ENCODE peak calls at places on chromosome 13, in eight cellular contexts. Y is dorsolateral prefrontal cortex, H is GM06990, D is thyroid gland, G is heart left ventricle, T is neural progenitor cell, P is transverse colon, I is BJ. Z is an unnamed sample.

GRCh38 chr13:79808475-79808874 is 327.5 kb downstream of the NDFIP2 start:
- DNase-seq in H (no peak), D (no peak), G (no peak), P (no peak), I (no peak), Y (no peak), T (no peak), Z (no peak)

GRCh38 chr13:76349700-76350099 is 536.5 kb downstream of the KCTD12 start:
- DNase-seq in Y (no peak), G (no peak), D (no peak), T (no peak), H (no peak), P (no peak), I (no peak), Z (no peak)

GRCh38 chr13:44191504-44192171 is 182.0 kb upstream of the SERP2 start:
- DNase-seq in G (peak; percentile 59), D (peak; percentile 31), T (peak; percentile 83), I (peak; percentile 46), H (no peak), Y (peak; percentile 44), P (peak; percentile 42), Z (peak; percentile 77)

GRCh38 chr13:76937416-76937815 is 10.9 kb upstream of the ACOD1 start:
- DNase-seq in P (no peak), T (no peak), G (no peak), D (no peak), H (no peak), Y (no peak), I (peak; percentile 83), Z (peak; percentile 98)

GRCh38 chr13:43546260-43546659 is 240.5 kb downstream of the ENOX1 start:
- DNase-seq in H (no peak), G (peak; percentile 56), Y (no peak), P (no peak), I (no peak), D (peak; percentile 33), T (peak; percentile 5), Z (no peak)

GRCh38 chr13:79874396-79875360 is 393.7 kb downstream of the NDFIP2 start:
- DNase-seq in T (no peak), I (no peak), H (no peak), Y (peak; percentile 24), G (no peak), D (no peak), P (no peak), Z (peak; percentile 42)

GRCh38 chr13:35818577-35819165 is 312.5 kb downstream of the DCLK1 start:
- DNase-seq in G (no peak), P (no peak), H (no peak), T (peak; percentile 58), D (no peak), I (no peak), Y (no peak), Z (peak; percentile 48)

GRCh38 chr13:27926644-27927434 is 7.0 kb downstream of the PDX1 start:
- DNase-seq in T (peak; percentile 49), P (no peak), H (no peak), D (no peak), G (no peak), Y (no peak), I (no peak), Z (no peak)

GRCh38 chr13:108561152-108561551 is 68.3 kb upstream of the MYO16 start:
- DNase-seq in D (no peak), I (no peak), T (no peak), P (no peak), H (no peak), Y (no peak), G (no peak), Z (no peak)

GRCh38 chr13:50589651-50590054 is 253.8 kb downstream of the DLEU7 start:
- DNase-seq in D (no peak), I (peak; percentile 66), T (no peak), G (no peak), P (no peak), H (no peak), Y (no peak), Z (peak; percentile 89)

GRCh38 chr13:96836733-96837132 is 157.5 kb downstream of the OXGR1 start:
- DNase-seq in P (no peak), Y (no peak), G (no peak), D (no peak), I (no peak), H (no peak), T (no peak), Z (no peak)

GRCh38 chr13:30744686-30745085 is 9.3 kb downstream of the ALOX5AP start:
- DNase-seq in T (no peak), G (no peak), D (no peak), Y (no peak), P (no peak), I (no peak), H (no peak), Z (no peak)

GRCh38 chr13:44969858-44970484 is 19.3 kb downstream of the NUFIP1 start:
- DNase-seq in H (no peak), T (peak; percentile 82), D (no peak), Y (no peak), G (no peak), I (no peak), P (no peak), Z (peak; percentile 51)

GRCh38 chr13:21138561-21138960 is 37.8 kb downstream of the SKA3 start:
- DNase-seq in G (no peak), D (no peak), H (no peak), Y (no peak), T (no peak), P (no peak), I (no peak), Z (no peak)

GRCh38 chr13:46071590-46072249 is 19.2 kb upstream of the ZC3H13 start:
- DNase-seq in I (no peak), T (no peak), H (peak; percentile 72), Y (no peak), P (no peak), G (no peak), D (no peak), Z (no peak)
- TF ChIP-seq CTCF in I (no peak), T (peak; percentile 20), H (peak; percentile 65), Y (no peak), P (no peak), G (no peak), D (no peak), Z (no peak)

GRCh38 chr13:111407381-111408131 is 87.1 kb downstream of the TEX29 start:
- DNase-seq in I (no peak), P (no peak), T (no peak), D (no peak), H (no peak), Y (no peak), G (no peak), Z (no peak)
- H3K27me3 ChIP-seq in I (peaks cover 5% of the 10 kb centered on the region), P (peaks cover 47% of the 10 kb centered on the region), T (no peaks in the 10 kb centered on the region), D (no peaks in the 10 kb centered on the region), H (peaks cover 2% of the 10 kb centered on the region), Y (peaks cover 36% of the 10 kb centered on the region), G (no peaks in the 10 kb centered on the region), Z (peaks cover 2% of the 10 kb centered on the region)

GRCh38 chr13:113296842-113297369 is at the start of gene LAMP1:
- DNase-seq in P (peak; percentile 98), H (peak; percentile 100), D (peak; percentile 96), Y (peak; percentile 86), G (peak; percentile 97), I (peak; percentile 63), T (peak; percentile 98), Z (peak; percentile 71)
- TF ChIP-seq CTCF in P (no peak), H (no peak), D (no peak), Y (peak; percentile 30), G (no peak), I (no peak), T (no peak), Z (no peak)

GRCh38 chr13:92719868-92720267 is 506.7 kb upstream of the GPC6 start:
- DNase-seq in P (no peak), T (peak; percentile 43), D (no peak), I (no peak), Y (no peak), H (no peak), G (no peak), Z (no peak)
- H3K27me3 ChIP-seq in P (no peaks in the 10 kb centered on the region), T (no peaks in the 10 kb centered on the region), D (no peaks in the 10 kb centered on the region), I (no peaks in the 10 kb centered on the region), Y (no peaks in the 10 kb centered on the region), H (no peaks in the 10 kb centered on the region), G (no peaks in the 10 kb centered on the region), Z (no peaks in the 10 kb centered on the region)

DNA sequence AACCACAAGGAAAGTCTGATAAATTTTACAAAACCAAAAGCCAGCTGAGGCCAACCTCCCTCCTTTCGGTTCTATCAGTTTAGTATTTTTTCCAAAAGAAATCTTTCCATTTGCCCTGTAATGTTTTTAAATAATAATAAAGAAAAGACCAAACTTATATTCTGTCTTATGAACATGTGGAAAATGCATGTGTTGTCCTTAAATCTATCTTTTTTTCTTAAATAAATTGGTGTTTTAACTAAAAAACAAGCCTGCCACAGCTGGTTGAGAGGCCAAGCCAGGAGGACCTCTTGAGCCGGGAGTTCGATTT is 113.6 kb downstream of the SACS start:
- DNase-seq in Y (no peak), G (no peak), H (no peak), P (no peak), D (no peak), T (no peak), I (no peak), Z (no peak)
- TF ChIP-seq CTCF in Y (no peak), G (no peak), H (no peak), P (no peak), D (no peak), T (no peak), I (no peak), Z (no peak)

DNA sequence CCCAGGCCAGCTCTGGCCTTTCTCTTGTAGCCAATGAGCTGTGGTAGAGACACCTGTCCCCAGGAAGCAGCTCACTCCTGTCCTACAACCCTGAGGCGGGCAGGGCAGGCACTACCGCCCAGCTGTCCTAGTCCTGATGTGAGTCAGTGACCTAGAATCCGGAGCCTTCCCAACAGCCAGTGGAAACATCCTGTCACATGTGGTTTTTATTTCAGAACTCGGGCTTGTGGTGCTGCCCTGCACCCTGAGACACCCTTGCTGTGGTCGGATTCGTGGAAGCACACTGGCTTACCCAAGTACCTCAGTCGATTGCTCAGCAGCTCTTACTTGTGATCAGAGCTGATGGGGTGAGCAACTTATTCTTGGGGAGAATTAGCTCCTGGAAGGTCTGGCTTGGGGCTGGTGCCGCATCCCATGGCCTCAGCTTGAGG is 83.6 kb upstream of the ARHGEF7 start:
- DNase-seq in H (no peak), I (peak; percentile 80), G (no peak), P (peak; percentile 17), D (no peak), T (no peak), Y (no peak), Z (no peak)
- H3K27me3 ChIP-seq in H (no peaks in the 10 kb centered on the region), I (no peaks in the 10 kb centered on the region), G (no peaks in the 10 kb centered on the region), P (no peaks in the 10 kb centered on the region), D (no peaks in the 10 kb centered on the region), T (no peaks in the 10 kb centered on the region), Y (no peaks in the 10 kb centered on the region), Z (no peaks in the 10 kb centered on the region)

DNA sequence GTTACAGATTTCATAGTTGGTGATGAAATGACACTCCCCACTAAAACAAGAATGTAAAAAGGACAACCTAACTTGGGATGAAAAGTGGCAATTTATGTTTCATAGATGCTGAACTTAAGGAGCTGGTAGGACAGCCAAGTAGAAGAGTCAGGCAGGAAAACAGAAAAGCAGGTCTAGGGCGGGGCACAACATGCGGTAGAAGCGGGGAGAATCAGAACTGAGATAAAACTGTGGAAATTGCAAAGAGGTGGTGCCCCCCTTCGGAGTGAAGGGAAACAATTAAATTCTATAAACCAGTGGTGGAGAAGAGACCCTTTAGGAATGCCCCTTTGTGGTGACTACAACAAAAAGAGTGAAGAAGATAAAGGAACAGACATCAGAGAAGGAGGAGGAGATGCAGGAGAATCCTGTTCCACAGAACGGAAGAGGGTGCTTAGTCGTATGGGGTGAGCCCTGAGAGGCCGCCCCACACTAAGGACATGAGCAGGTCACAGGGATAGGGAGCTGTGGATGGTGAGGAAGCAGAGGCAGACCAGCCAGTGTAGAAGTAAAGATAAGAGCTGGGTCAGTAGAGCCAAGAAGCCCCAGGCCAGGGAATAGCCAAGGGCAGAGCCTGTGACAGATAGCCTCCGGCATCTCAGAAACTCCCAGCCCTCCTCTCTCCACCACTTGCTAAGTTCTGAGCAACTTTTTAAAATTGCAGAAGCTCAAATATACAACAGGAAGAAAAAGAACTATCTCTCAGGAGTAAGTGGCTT is 100.3 kb upstream of the DOCK9 start:
- DNase-seq in H (no peak), G (no peak), P (no peak), Y (no peak), T (no peak), D (no peak), I (no peak), Z (no peak)
- TF ChIP-seq CTCF in H (no peak), G (no peak), P (no peak), Y (no peak), T (no peak), D (no peak), I (no peak), Z (no peak)

Z was measured in bronchial epithelial cell.